ENCODE peak calls at places on chromosomes 5 and 9, in eight cellular contexts. One of them, this sample, is unnamed.

GRCh38 chr5:122753500-122753899 is 21.4 kb upstream of the SNX2 start:
- DNase-seq in HepG2: no peak
- DNase-seq in K562: no peak
- DNase-seq in esophagus squamous epithelium: no peak
- DNase-seq in lower leg skin: no peak
- DNase-seq in HCT116: no peak
- DNase-seq in breast epithelium: no peak
- DNase-seq in heart left ventricle: no peak
- DNase-seq in this sample: no peak

GRCh38 chr9:33233659-33234335 is 6.2 kb upstream of the SPINK4 start:
- DNase-seq in HepG2: no peak
- DNase-seq in K562: no peak
- DNase-seq in esophagus squamous epithelium: no peak
- DNase-seq in lower leg skin: peak; percentile 91
- DNase-seq in HCT116: peak; percentile 95
- DNase-seq in breast epithelium: peak; percentile 90
- DNase-seq in heart left ventricle: no peak
- DNase-seq in this sample: no peak

GRCh38 chr5:34658023-34658422 is 1.9 kb downstream of the RAI14 start:
- DNase-seq in HepG2: peak; percentile 10
- DNase-seq in K562: no peak
- DNase-seq in esophagus squamous epithelium: no peak
- DNase-seq in lower leg skin: no peak
- DNase-seq in HCT116: no peak
- DNase-seq in breast epithelium: no peak
- DNase-seq in heart left ventricle: no peak
- DNase-seq in this sample: no peak

GRCh38 chr9:26193237-26193636 is 515.0 kb upstream of the TUSC1 start:
- DNase-seq in HepG2: no peak
- DNase-seq in K562: no peak
- DNase-seq in esophagus squamous epithelium: no peak
- DNase-seq in lower leg skin: no peak
- DNase-seq in HCT116: no peak
- DNase-seq in breast epithelium: no peak
- DNase-seq in heart left ventricle: no peak
- DNase-seq in this sample: no peak

GRCh38 chr5:138668451-138668850 is 84.8 kb upstream of the CTNNA1 start:
- DNase-seq in HepG2: peak; percentile 27
- DNase-seq in K562: no peak
- DNase-seq in esophagus squamous epithelium: no peak
- DNase-seq in lower leg skin: peak; percentile 70
- DNase-seq in HCT116: no peak
- DNase-seq in breast epithelium: peak; percentile 34
- DNase-seq in heart left ventricle: peak; percentile 88
- DNase-seq in this sample: no peak

GRCh38 chr5:1882337-1883119 is at the start of gene IRX4:
- DNase-seq in HepG2: no peak
- DNase-seq in K562: no peak
- DNase-seq in esophagus squamous epithelium: no peak
- DNase-seq in lower leg skin: no peak
- DNase-seq in HCT116: peak; percentile 42
- DNase-seq in breast epithelium: no peak
- DNase-seq in heart left ventricle: no peak
- DNase-seq in this sample: no peak

GRCh38 chr9:127053908-127054307 is 68.5 kb downstream of the ANGPTL2 start:
- DNase-seq in HepG2: no peak
- DNase-seq in K562: no peak
- DNase-seq in esophagus squamous epithelium: no peak
- DNase-seq in lower leg skin: no peak
- DNase-seq in HCT116: no peak
- DNase-seq in breast epithelium: no peak
- DNase-seq in heart left ventricle: no peak
- DNase-seq in this sample: no peak

GRCh38 chr5:69343083-69343482 is 10.5 kb upstream of the CCDC125 start:
- DNase-seq in HepG2: no peak
- DNase-seq in K562: no peak
- DNase-seq in esophagus squamous epithelium: no peak
- DNase-seq in lower leg skin: no peak
- DNase-seq in HCT116: no peak
- DNase-seq in breast epithelium: no peak
- DNase-seq in heart left ventricle: no peak
- DNase-seq in this sample: no peak

GRCh38 chr5:561408-561807 is 37.2 kb upstream of the SLC9A3 start:
- DNase-seq in HepG2: no peak
- DNase-seq in K562: no peak
- DNase-seq in esophagus squamous epithelium: no peak
- DNase-seq in lower leg skin: peak; percentile 74
- DNase-seq in HCT116: no peak
- DNase-seq in breast epithelium: no peak
- DNase-seq in heart left ventricle: peak; percentile 9
- DNase-seq in this sample: no peak

GRCh38 chr5:64595519-64595855 is 89.7 kb downstream of the RGS7BP start:
- DNase-seq in HepG2: no peak
- DNase-seq in K562: no peak
- DNase-seq in esophagus squamous epithelium: no peak
- DNase-seq in lower leg skin: no peak
- DNase-seq in HCT116: no peak
- DNase-seq in breast epithelium: no peak
- DNase-seq in heart left ventricle: no peak
- DNase-seq in this sample: no peak

GRCh38 chr9:92055624-92056023 is 59.6 kb downstream of the SPTLC1 start:
- DNase-seq in HepG2: no peak
- DNase-seq in K562: no peak
- DNase-seq in esophagus squamous epithelium: no peak
- DNase-seq in lower leg skin: no peak
- DNase-seq in HCT116: no peak
- DNase-seq in breast epithelium: no peak
- DNase-seq in heart left ventricle: no peak
- DNase-seq in this sample: no peak

GRCh38 chr5:42021923-42022322 is 96.8 kb downstream of the FBXO4 start:
- DNase-seq in HepG2: no peak
- DNase-seq in K562: no peak
- DNase-seq in esophagus squamous epithelium: no peak
- DNase-seq in lower leg skin: no peak
- DNase-seq in HCT116: no peak
- DNase-seq in breast epithelium: no peak
- DNase-seq in heart left ventricle: no peak
- DNase-seq in this sample: no peak

GRCh38 chr9:89436963-89437625 is 60.8 kb downstream of the SEMA4D start:
- DNase-seq in HepG2: no peak
- DNase-seq in K562: no peak
- DNase-seq in esophagus squamous epithelium: peak; percentile 23
- DNase-seq in lower leg skin: peak; percentile 82
- DNase-seq in HCT116: no peak
- DNase-seq in breast epithelium: no peak
- DNase-seq in heart left ventricle: no peak
- DNase-seq in this sample: no peak
- TF ChIP-seq CTCF in HepG2: no peak
- TF ChIP-seq CTCF in K562: no peak
- TF ChIP-seq CTCF in esophagus squamous epithelium: no peak
- TF ChIP-seq CTCF in lower leg skin: no peak
- TF ChIP-seq CTCF in HCT116: no peak
- TF ChIP-seq CTCF in breast epithelium: no peak
- TF ChIP-seq CTCF in heart left ventricle: no peak
- TF ChIP-seq CTCF in this sample: no peak

GRCh38 chr9:107242073-107243063 is 40.7 kb upstream of the RAD23B start:
- DNase-seq in HepG2: no peak
- DNase-seq in K562: no peak
- DNase-seq in esophagus squamous epithelium: no peak
- DNase-seq in lower leg skin: no peak
- DNase-seq in HCT116: no peak
- DNase-seq in breast epithelium: no peak
- DNase-seq in heart left ventricle: no peak
- DNase-seq in this sample: no peak

GRCh38 chr9:107243757-107244156 is 39.3 kb upstream of the RAD23B start:
- DNase-seq in HepG2: peak; percentile 89
- DNase-seq in K562: no peak
- DNase-seq in esophagus squamous epithelium: no peak
- DNase-seq in lower leg skin: no peak
- DNase-seq in HCT116: peak; percentile 99
- DNase-seq in breast epithelium: no peak
- DNase-seq in heart left ventricle: no peak
- DNase-seq in this sample: no peak

GRCh38 chr9:107237873-107238272 is 45.2 kb upstream of the RAD23B start:
- DNase-seq in HepG2: no peak
- DNase-seq in K562: no peak
- DNase-seq in esophagus squamous epithelium: no peak
- DNase-seq in lower leg skin: no peak
- DNase-seq in HCT116: no peak
- DNase-seq in breast epithelium: no peak
- DNase-seq in heart left ventricle: no peak
- DNase-seq in this sample: no peak

GRCh38 chr9:107239474-107239873 is 43.6 kb upstream of the RAD23B start:
- DNase-seq in HepG2: peak; percentile 44
- DNase-seq in K562: peak; percentile 16
- DNase-seq in esophagus squamous epithelium: no peak
- DNase-seq in lower leg skin: no peak
- DNase-seq in HCT116: no peak
- DNase-seq in breast epithelium: no peak
- DNase-seq in heart left ventricle: no peak
- DNase-seq in this sample: no peak

DNA sequence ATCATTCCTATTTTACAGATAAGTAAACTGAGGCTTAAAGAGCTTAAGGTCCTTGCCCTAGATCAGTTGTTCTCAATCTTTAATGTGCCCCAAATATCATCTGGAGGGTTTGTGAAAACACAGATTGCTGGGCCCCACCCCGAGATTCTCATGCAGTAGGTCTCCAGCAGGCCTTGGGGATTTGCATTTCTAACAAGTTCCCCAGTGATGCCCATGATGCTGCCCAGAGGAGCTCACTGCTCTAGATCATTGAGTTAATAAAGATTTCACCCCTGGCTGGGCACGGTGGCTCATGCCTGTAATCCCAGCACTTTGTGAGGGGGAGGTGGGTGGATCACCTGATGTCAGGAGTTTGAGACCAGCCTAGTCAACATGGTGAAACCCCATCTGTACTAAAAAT is 42.8 kb upstream of the RAD23B start:
- DNase-seq in HepG2: no peak
- DNase-seq in K562: no peak
- DNase-seq in esophagus squamous epithelium: no peak
- DNase-seq in lower leg skin: no peak
- DNase-seq in HCT116: no peak
- DNase-seq in breast epithelium: no peak
- DNase-seq in heart left ventricle: no peak
- DNase-seq in this sample: no peak
- TF ChIP-seq POLR2A in HepG2: no peak
- TF ChIP-seq POLR2A in K562: no peak
- TF ChIP-seq POLR2A in esophagus squamous epithelium: no peak
- TF ChIP-seq POLR2A in lower leg skin: no peak
- TF ChIP-seq POLR2A in HCT116: no peak
- TF ChIP-seq POLR2A in breast epithelium: no peak
- TF ChIP-seq POLR2A in heart left ventricle: no peak
- TF ChIP-seq POLR2A in this sample: no peak

GRCh38 chr5:124628721-124629596 is 117.5 kb downstream of the ZNF608 start:
- DNase-seq in HepG2: peak; percentile 84
- DNase-seq in K562: peak; percentile 91
- DNase-seq in esophagus squamous epithelium: no peak
- DNase-seq in lower leg skin: peak; percentile 93
- DNase-seq in HCT116: peak; percentile 89
- DNase-seq in breast epithelium: no peak
- DNase-seq in heart left ventricle: peak; percentile 34
- DNase-seq in this sample: no peak

GRCh38 chr5:124627815-124628214 is 118.6 kb downstream of the ZNF608 start:
- DNase-seq in HepG2: no peak
- DNase-seq in K562: no peak
- DNase-seq in esophagus squamous epithelium: no peak
- DNase-seq in lower leg skin: no peak
- DNase-seq in HCT116: no peak
- DNase-seq in breast epithelium: no peak
- DNase-seq in heart left ventricle: no peak
- DNase-seq in this sample: no peak

GRCh38 chr5:124628251-124628650 is 118.2 kb downstream of the ZNF608 start:
- DNase-seq in HepG2: no peak
- DNase-seq in K562: no peak
- DNase-seq in esophagus squamous epithelium: no peak
- DNase-seq in lower leg skin: no peak
- DNase-seq in HCT116: no peak
- DNase-seq in breast epithelium: no peak
- DNase-seq in heart left ventricle: no peak
- DNase-seq in this sample: no peak

GRCh38 chr5:124623265-124623664 is 123.2 kb downstream of the ZNF608 start:
- DNase-seq in HepG2: no peak
- DNase-seq in K562: no peak
- DNase-seq in esophagus squamous epithelium: no peak
- DNase-seq in lower leg skin: no peak
- DNase-seq in HCT116: no peak
- DNase-seq in breast epithelium: no peak
- DNase-seq in heart left ventricle: no peak
- DNase-seq in this sample: no peak

DNA sequence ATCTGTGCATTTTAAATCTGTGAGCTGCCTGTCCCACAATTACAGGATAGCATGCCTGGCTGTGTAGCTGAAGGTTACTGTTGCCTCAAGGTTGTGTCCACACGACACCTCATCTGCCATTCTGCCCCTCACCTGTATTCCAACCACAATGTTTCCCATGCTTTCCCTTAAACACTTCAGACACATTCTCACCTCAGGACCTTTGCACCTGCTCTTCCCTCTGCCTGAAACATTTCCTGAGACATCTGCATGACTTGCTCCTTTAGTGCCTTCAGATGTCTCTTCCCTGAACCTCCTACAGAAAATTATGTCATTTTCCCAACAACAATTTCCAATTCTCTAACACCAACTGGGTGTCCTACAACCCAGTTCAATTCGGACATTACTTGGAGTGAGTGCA is 120.4 kb downstream of the ZNF608 start:
- DNase-seq in HepG2: no peak
- DNase-seq in K562: no peak
- DNase-seq in esophagus squamous epithelium: no peak
- DNase-seq in lower leg skin: no peak
- DNase-seq in HCT116: no peak
- DNase-seq in breast epithelium: no peak
- DNase-seq in heart left ventricle: no peak
- DNase-seq in this sample: no peak
- TF ChIP-seq CTCF in HepG2: no peak
- TF ChIP-seq CTCF in K562: no peak
- TF ChIP-seq CTCF in esophagus squamous epithelium: no peak
- TF ChIP-seq CTCF in lower leg skin: no peak
- TF ChIP-seq CTCF in HCT116: no peak
- TF ChIP-seq CTCF in breast epithelium: no peak
- TF ChIP-seq CTCF in heart left ventricle: no peak
- TF ChIP-seq CTCF in this sample: no peak

DNA sequence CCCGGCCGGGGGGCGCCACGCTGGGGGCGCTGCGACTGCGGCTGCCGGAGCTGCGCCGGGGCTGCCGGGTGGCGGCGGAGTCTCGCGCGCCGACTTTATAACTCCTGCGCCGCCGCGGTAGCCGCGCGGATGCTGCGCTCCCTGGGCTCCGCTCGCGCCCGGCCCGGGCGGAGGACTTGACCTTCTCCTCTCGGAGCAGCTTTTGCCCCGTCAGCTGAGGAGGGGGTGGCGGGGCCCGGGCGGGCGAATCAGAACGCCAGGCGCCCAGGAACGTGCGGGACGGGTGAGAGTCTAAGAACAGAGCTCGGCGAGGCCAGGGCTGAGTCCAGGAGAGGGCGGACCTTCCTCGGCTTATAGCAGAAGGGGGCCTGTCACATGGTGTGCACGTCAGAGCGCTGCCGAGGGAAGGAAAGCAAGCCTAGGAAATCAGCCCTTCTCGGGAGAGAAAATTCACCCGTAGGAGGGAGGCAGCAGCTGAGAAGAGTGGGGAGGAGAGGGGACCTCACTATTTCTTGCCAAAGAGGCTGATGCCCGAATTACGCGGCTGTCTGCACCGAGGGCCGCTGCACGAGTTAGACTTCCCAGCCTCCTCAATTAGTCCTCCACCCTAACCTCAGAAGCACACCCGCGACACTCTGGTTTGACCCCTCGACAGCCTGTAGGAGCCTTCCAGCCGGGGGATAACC is at the start of gene FOXD1:
- DNase-seq in HepG2: peak; percentile 32
- DNase-seq in K562: peak; percentile 60
- DNase-seq in esophagus squamous epithelium: peak; percentile 10
- DNase-seq in lower leg skin: peak; percentile 95
- DNase-seq in HCT116: peak; percentile 92
- DNase-seq in breast epithelium: no peak
- DNase-seq in heart left ventricle: peak; percentile 59
- DNase-seq in this sample: peak; percentile 54
- TF ChIP-seq POLR2A in HepG2: no peak
- TF ChIP-seq POLR2A in K562: no peak
- TF ChIP-seq POLR2A in esophagus squamous epithelium: peak; percentile 83
- TF ChIP-seq POLR2A in lower leg skin: no peak
- TF ChIP-seq POLR2A in HCT116: peak; percentile 67
- TF ChIP-seq POLR2A in breast epithelium: no peak
- TF ChIP-seq POLR2A in heart left ventricle: no peak
- TF ChIP-seq POLR2A in this sample: no peak